ENCODE peak calls at places on chromosome 15, in five cellular contexts. T is HepG2, A is NT2/D1, F is H1, N is GM12878. Z is an unnamed sample.

GRCh38 chr15:38028869-38029268 is 94.4 kb downstream of the TMCO5A start:
- DNase-seq in F (no peak), T (no peak), N (no peak), A (no peak), Z (no peak)

GRCh38 chr15:78449220-78449999 is 11.4 kb downstream of the IREB2 start:
- DNase-seq in N (no peak), A (no peak), T (peak), F (no peak), Z (no peak)

GRCh38 chr15:22904736-22905135 is 66.3 kb downstream of the NIPA2 start:
- DNase-seq in T (no peak), A (no peak), N (no peak), F (no peak), Z (no peak)

GRCh38 chr15:77296773-77297337 is 123.0 kb downstream of the PEAK1 start:
- DNase-seq in T (no peak), N (no peak), F (no peak), A (no peak), Z (no peak)

GRCh38 chr15:33215941-33216872 is 21.7 kb upstream of the FMN1 start:
- DNase-seq in T (no peak), N (no peak), F (no peak), A (no peak), Z (peak)

GRCh38 chr15:31365655-31366127 is 39.1 kb downstream of the KLF13 start:
- DNase-seq in T (no peak), F (peak), N (no peak), A (peak), Z (no peak)

GRCh38 chr15:68733666-68734065 is 87.0 kb downstream of the ANP32A start:
- DNase-seq in T (no peak), A (no peak), F (no peak), N (no peak), Z (no peak)

GRCh38 chr15:81332326-81332725 is 8.4 kb upstream of the STARD5 start:
- DNase-seq in A (no peak), F (no peak), N (no peak), T (no peak), Z (no peak)

GRCh38 chr15:70308011-70308761 is 210.5 kb upstream of the TLE3 start:
- DNase-seq in A (no peak), N (peak), T (no peak), F (no peak), Z (no peak)

GRCh38 chr15:39181348-39181747 is 399.5 kb upstream of the THBS1 start:
- DNase-seq in A (no peak), N (no peak), F (no peak), T (no peak), Z (no peak)

GRCh38 chr15:50262533-50262932 is 3.0 kb downstream of the HDC start:
- DNase-seq in F (no peak), T (no peak), N (no peak), A (no peak), Z (no peak)

GRCh38 chr15:77518458-77518857 is 97.8 kb downstream of the HMG20A start:
- DNase-seq in T (no peak), F (no peak), A (no peak), N (no peak), Z (no peak)

GRCh38 chr15:79967331-79968182 is 3.4 kb downstream of the BCL2A1 start:
- DNase-seq in N (no peak), A (no peak), T (no peak), F (no peak), Z (no peak)

GRCh38 chr15:27847775-27848710 is 251.1 kb downstream of the OCA2 start:
- DNase-seq in T (no peak), N (no peak), A (no peak), F (no peak), Z (no peak)

GRCh38 chr15:29039466-29040366 is 153.9 kb downstream of the APBA2 start:
- DNase-seq in T (no peak), A (no peak), F (no peak), N (peak), Z (no peak)

GRCh38 chr15:61517776-61518175 is 288.7 kb upstream of the RORA start:
- DNase-seq in N (no peak), F (no peak), A (no peak), T (no peak), Z (no peak)

GRCh38 chr15:38991701-38992100 is 427.1 kb upstream of the RASGRP1 start:
- DNase-seq in N (no peak), F (no peak), A (no peak), T (no peak), Z (no peak)

GRCh38 chr15:71088155-71088554 is 27.1 kb upstream of the THSD4 start:
- DNase-seq in F (no peak), A (no peak), N (no peak), T (no peak), Z (no peak)

GRCh38 chr15:43943511-43943910 is 116.7 kb downstream of the WDR76 start:
- DNase-seq in N (no peak), A (no peak), F (no peak), T (no peak), Z (no peak)

GRCh38 chr15:69607101-69607500 is 154.5 kb downstream of the RPLP1 start:
- DNase-seq in N (no peak), T (no peak), F (no peak), A (peak), Z (no peak)

GRCh38 chr15:101283931-101284330 is 6.6 kb upstream of the SELENOS start:
- DNase-seq in A (no peak), F (no peak), T (no peak), N (no peak), Z (no peak)

GRCh38 chr15:101294731-101295606 is at the start of gene SNRPA1:
- DNase-seq in A (peak), F (peak), T (peak), N (peak), Z (peak)

GRCh38 chr15:101286471-101287114 is 8.5 kb downstream of the SNRPA1 start:
- DNase-seq in N (no peak), A (no peak), F (no peak), T (no peak), Z (no peak)

GRCh38 chr15:101293122-101293521 is 1.9 kb downstream of the SNRPA1 start:
- DNase-seq in A (no peak), F (no peak), N (no peak), T (no peak), Z (no peak)

GRCh38 chr15:101288905-101289513 is 6.0 kb downstream of the SNRPA1 start:
- DNase-seq in T (peak), F (no peak), A (no peak), N (no peak), Z (peak)
- TF ChIP-seq SUZ12 in T (no peak), F (no peak), A (no peak), N (no peak), Z (no peak)

DNA sequence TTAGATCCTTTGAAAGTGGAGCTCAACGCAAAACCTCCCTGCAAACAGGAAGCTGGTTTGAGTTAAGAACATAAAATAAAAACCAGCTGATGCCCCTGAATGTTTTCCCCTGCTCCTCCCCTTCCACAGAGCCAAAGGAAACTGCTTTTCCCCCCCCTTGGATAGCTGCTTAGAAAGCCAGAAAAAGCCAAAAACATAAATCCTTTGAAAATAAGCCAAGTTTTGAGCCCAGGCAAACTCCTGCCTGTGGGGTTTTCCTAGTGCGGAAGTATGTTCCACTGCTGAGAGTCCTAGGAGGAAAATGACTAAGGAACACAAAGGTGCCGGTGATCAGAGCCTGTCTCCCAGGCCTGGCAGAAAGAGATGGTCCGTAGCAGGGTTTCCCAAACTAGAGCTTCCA is 22.2 kb downstream of the MAPKBP1 start:
- DNase-seq in N (no peak), T (peak), F (no peak), A (no peak), Z (no peak)
- TF ChIP-seq SUZ12 in N (no peak), T (no peak), F (no peak), A (no peak), Z (no peak)

GRCh38 chr15:100201376-100202280 is 140.1 kb downstream of the ADAMTS17 start:
- DNase-seq in A (no peak), N (peak), T (no peak), F (no peak), Z (peak)
- TF ChIP-seq SUZ12 in A (no peak), N (no peak), T (no peak), F (no peak), Z (no peak)

GRCh38 chr15:60423540-60423939 is 25.8 kb upstream of the ANXA2 start:
- DNase-seq in A (peak), N (no peak), F (no peak), T (peak), Z (no peak)
- TF ChIP-seq SUZ12 in A (no peak), N (no peak), F (no peak), T (no peak), Z (no peak)

GRCh38 chr15:92930061-92930460 is 29.9 kb downstream of the CHD2 start:
- DNase-seq in T (no peak), F (no peak), N (no peak), A (no peak), Z (no peak)
- TF ChIP-seq SUZ12 in T (no peak), F (no peak), N (no peak), A (no peak), Z (no peak)

GRCh38 chr15:51736646-51737537 is 563 bp downstream of the LYSMD2 start:
- DNase-seq in N (no peak), T (no peak), F (no peak), A (no peak), Z (peak)
- TF ChIP-seq SUZ12 in N (no peak), T (no peak), F (no peak), A (no peak), Z (no peak)

GRCh38 chr15:96353931-96354730 is 23.6 kb downstream of the NR2F2 start:
- DNase-seq in F (no peak), T (no peak), A (no peak), N (no peak), Z (no peak)
- TF ChIP-seq SUZ12 in F (peak), T (no peak), A (no peak), N (peak), Z (no peak)

DNA sequence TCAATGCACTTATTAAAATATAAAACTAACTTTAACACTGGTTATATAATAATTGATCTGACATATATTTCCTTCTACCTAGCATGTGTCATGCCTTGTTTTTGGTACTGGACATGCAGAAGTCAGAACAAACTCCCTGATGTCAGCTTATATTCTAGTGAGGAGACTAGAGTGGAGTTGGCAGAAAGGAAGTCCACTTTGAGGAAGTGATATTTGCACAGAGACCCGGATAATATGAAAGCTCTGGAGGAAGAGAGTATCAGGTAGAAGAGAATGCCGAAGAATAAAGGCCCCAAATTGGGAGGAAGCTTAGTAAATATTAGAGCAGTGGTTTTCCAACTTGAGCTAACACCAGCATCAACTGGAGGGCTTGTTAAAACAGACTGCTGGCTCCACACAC is 24.6 kb upstream of the ZNF280D start:
- DNase-seq in A (no peak), N (no peak), T (no peak), F (no peak), Z (no peak)
- TF ChIP-seq SUZ12 in A (no peak), N (no peak), T (no peak), F (no peak), Z (no peak)

Z was measured in HEK293T.